ENCODE peak calls at places on chromosomes 7 and 10, in seven cellular contexts. One of them, this sample, is unnamed.

GRCh38 chr10:31623466-31623865 is 304.4 kb downstream of the ZEB1 start:
- DNase-seq in GM23248: peak; percentile 86
- DNase-seq in Ammon's horn: no peak
- DNase-seq in K562: no peak
- DNase-seq in KBM-7: no peak
- DNase-seq in hypothalamus: no peak
- DNase-seq in stimulated activated CD4-positive, alpha-beta T cell treated with anti-CD3 and anti-CD28 coated beads, Interleukin-4, amount 100 ng/mL, for 4 hours: no peak
- DNase-seq in this sample: no peak

GRCh38 chr7:100476903-100477870 is 1.8 kb downstream of the TSC22D4 start:
- DNase-seq in GM23248: peak; percentile 52
- DNase-seq in Ammon's horn: no peak
- DNase-seq in K562: peak; percentile 65
- DNase-seq in KBM-7: peak; percentile 47
- DNase-seq in hypothalamus: no peak
- DNase-seq in stimulated activated CD4-positive, alpha-beta T cell treated with anti-CD3 and anti-CD28 coated beads, Interleukin-4, amount 100 ng/mL, for 4 hours: no peak
- DNase-seq in this sample: no peak

GRCh38 chr7:159023746-159024145 is 120.9 kb downstream of the VIPR2 start:
- DNase-seq in GM23248: no peak
- DNase-seq in Ammon's horn: no peak
- DNase-seq in K562: no peak
- DNase-seq in KBM-7: no peak
- DNase-seq in hypothalamus: no peak
- DNase-seq in stimulated activated CD4-positive, alpha-beta T cell treated with anti-CD3 and anti-CD28 coated beads, Interleukin-4, amount 100 ng/mL, for 4 hours: no peak
- DNase-seq in this sample: no peak

GRCh38 chr7:104857458-104858425 is 156.3 kb upstream of the KMT2E start:
- DNase-seq in GM23248: no peak
- DNase-seq in Ammon's horn: no peak
- DNase-seq in K562: no peak
- DNase-seq in KBM-7: peak; percentile 22
- DNase-seq in hypothalamus: no peak
- DNase-seq in stimulated activated CD4-positive, alpha-beta T cell treated with anti-CD3 and anti-CD28 coated beads, Interleukin-4, amount 100 ng/mL, for 4 hours: no peak
- DNase-seq in this sample: no peak

GRCh38 chr10:71213761-71214440 is 1.5 kb downstream of the UNC5B start:
- DNase-seq in GM23248: peak; percentile 85
- DNase-seq in Ammon's horn: no peak
- DNase-seq in K562: no peak
- DNase-seq in KBM-7: no peak
- DNase-seq in hypothalamus: no peak
- DNase-seq in stimulated activated CD4-positive, alpha-beta T cell treated with anti-CD3 and anti-CD28 coated beads, Interleukin-4, amount 100 ng/mL, for 4 hours: no peak
- DNase-seq in this sample: no peak

GRCh38 chr10:91694170-91694794 is 61.4 kb upstream of the PPP1R3C start:
- DNase-seq in GM23248: peak; percentile 67
- DNase-seq in Ammon's horn: no peak
- DNase-seq in K562: peak; percentile 42
- DNase-seq in KBM-7: peak; percentile 41
- DNase-seq in hypothalamus: no peak
- DNase-seq in stimulated activated CD4-positive, alpha-beta T cell treated with anti-CD3 and anti-CD28 coated beads, Interleukin-4, amount 100 ng/mL, for 4 hours: no peak
- DNase-seq in this sample: peak; percentile 12

GRCh38 chr10:43230909-43231522 is 35.8 kb downstream of the RASGEF1A start:
- DNase-seq in GM23248: no peak
- DNase-seq in Ammon's horn: no peak
- DNase-seq in K562: no peak
- DNase-seq in KBM-7: no peak
- DNase-seq in hypothalamus: no peak
- DNase-seq in stimulated activated CD4-positive, alpha-beta T cell treated with anti-CD3 and anti-CD28 coated beads, Interleukin-4, amount 100 ng/mL, for 4 hours: no peak
- DNase-seq in this sample: no peak

GRCh38 chr10:110212119-110213006 is 5.0 kb downstream of the MXI1 start:
- DNase-seq in GM23248: peak; percentile 33
- DNase-seq in Ammon's horn: peak; percentile 47
- DNase-seq in K562: peak; percentile 15
- DNase-seq in KBM-7: peak; percentile 79
- DNase-seq in hypothalamus: no peak
- DNase-seq in stimulated activated CD4-positive, alpha-beta T cell treated with anti-CD3 and anti-CD28 coated beads, Interleukin-4, amount 100 ng/mL, for 4 hours: peak; percentile 32
- DNase-seq in this sample: no peak

GRCh38 chr10:103451091-103451801 is 924 bp downstream of the CALHM2 start:
- DNase-seq in GM23248: peak; percentile 81
- DNase-seq in Ammon's horn: peak; percentile 42
- DNase-seq in K562: peak; percentile 34
- DNase-seq in KBM-7: peak; percentile 67
- DNase-seq in hypothalamus: no peak
- DNase-seq in stimulated activated CD4-positive, alpha-beta T cell treated with anti-CD3 and anti-CD28 coated beads, Interleukin-4, amount 100 ng/mL, for 4 hours: peak; percentile 32
- DNase-seq in this sample: peak; percentile 66

GRCh38 chr7:68176974-68177373 is 1180.3 kb downstream of the TYW1 start:
- DNase-seq in GM23248: peak; percentile 53
- DNase-seq in Ammon's horn: peak; percentile 68
- DNase-seq in K562: peak; percentile 73
- DNase-seq in KBM-7: peak; percentile 63
- DNase-seq in hypothalamus: peak; percentile 4
- DNase-seq in stimulated activated CD4-positive, alpha-beta T cell treated with anti-CD3 and anti-CD28 coated beads, Interleukin-4, amount 100 ng/mL, for 4 hours: no peak
- DNase-seq in this sample: no peak

GRCh38 chr7:148697256-148697841 is 1.4 kb upstream of the CUL1 start:
- DNase-seq in GM23248: peak; percentile 56
- DNase-seq in Ammon's horn: peak; percentile 9
- DNase-seq in K562: no peak
- DNase-seq in KBM-7: peak; percentile 71
- DNase-seq in hypothalamus: no peak
- DNase-seq in stimulated activated CD4-positive, alpha-beta T cell treated with anti-CD3 and anti-CD28 coated beads, Interleukin-4, amount 100 ng/mL, for 4 hours: peak; percentile 44
- DNase-seq in this sample: no peak

GRCh38 chr7:135853499-135853898 is 104.9 kb upstream of the FAM180A start:
- DNase-seq in GM23248: peak; percentile 58
- DNase-seq in Ammon's horn: no peak
- DNase-seq in K562: no peak
- DNase-seq in KBM-7: no peak
- DNase-seq in hypothalamus: no peak
- DNase-seq in stimulated activated CD4-positive, alpha-beta T cell treated with anti-CD3 and anti-CD28 coated beads, Interleukin-4, amount 100 ng/mL, for 4 hours: no peak
- DNase-seq in this sample: no peak

GRCh38 chr7:33893377-33893776 is 12.0 kb upstream of the BMPER start:
- DNase-seq in GM23248: no peak
- DNase-seq in Ammon's horn: no peak
- DNase-seq in K562: no peak
- DNase-seq in KBM-7: no peak
- DNase-seq in hypothalamus: no peak
- DNase-seq in stimulated activated CD4-positive, alpha-beta T cell treated with anti-CD3 and anti-CD28 coated beads, Interleukin-4, amount 100 ng/mL, for 4 hours: no peak
- DNase-seq in this sample: no peak

GRCh38 chr10:71372882-71373495 is 23.7 kb upstream of the CDH23 start:
- DNase-seq in GM23248: peak; percentile 40
- DNase-seq in Ammon's horn: peak; percentile 27
- DNase-seq in K562: no peak
- DNase-seq in KBM-7: no peak
- DNase-seq in hypothalamus: no peak
- DNase-seq in stimulated activated CD4-positive, alpha-beta T cell treated with anti-CD3 and anti-CD28 coated beads, Interleukin-4, amount 100 ng/mL, for 4 hours: no peak
- DNase-seq in this sample: peak; percentile 46

GRCh38 chr7:16399265-16399801 is 22.0 kb downstream of the CRPPA start:
- DNase-seq in GM23248: peak; percentile 22
- DNase-seq in Ammon's horn: no peak
- DNase-seq in K562: no peak
- DNase-seq in KBM-7: no peak
- DNase-seq in hypothalamus: no peak
- DNase-seq in stimulated activated CD4-positive, alpha-beta T cell treated with anti-CD3 and anti-CD28 coated beads, Interleukin-4, amount 100 ng/mL, for 4 hours: no peak
- DNase-seq in this sample: no peak

GRCh38 chr7:116501425-116502167 is 2.1 kb downstream of the CAV2 start:
- DNase-seq in GM23248: peak; percentile 31
- DNase-seq in Ammon's horn: no peak
- DNase-seq in K562: peak; percentile 81
- DNase-seq in KBM-7: no peak
- DNase-seq in hypothalamus: no peak
- DNase-seq in stimulated activated CD4-positive, alpha-beta T cell treated with anti-CD3 and anti-CD28 coated beads, Interleukin-4, amount 100 ng/mL, for 4 hours: no peak
- DNase-seq in this sample: no peak

GRCh38 chr10:17561131-17561530 is 56.0 kb downstream of the HACD1 start:
- DNase-seq in GM23248: peak; percentile 16
- DNase-seq in Ammon's horn: no peak
- DNase-seq in K562: no peak
- DNase-seq in KBM-7: no peak
- DNase-seq in hypothalamus: no peak
- DNase-seq in stimulated activated CD4-positive, alpha-beta T cell treated with anti-CD3 and anti-CD28 coated beads, Interleukin-4, amount 100 ng/mL, for 4 hours: no peak
- DNase-seq in this sample: no peak

GRCh38 chr7:155913311-155913710 is 101.0 kb upstream of the SHH start:
- DNase-seq in GM23248: no peak
- DNase-seq in Ammon's horn: no peak
- DNase-seq in K562: no peak
- DNase-seq in KBM-7: no peak
- DNase-seq in hypothalamus: no peak
- DNase-seq in stimulated activated CD4-positive, alpha-beta T cell treated with anti-CD3 and anti-CD28 coated beads, Interleukin-4, amount 100 ng/mL, for 4 hours: no peak
- DNase-seq in this sample: no peak

GRCh38 chr7:44486693-44487092 is 3.8 kb downstream of the NUDCD3 start:
- DNase-seq in GM23248: peak; percentile 67
- DNase-seq in Ammon's horn: no peak
- DNase-seq in K562: no peak
- DNase-seq in KBM-7: no peak
- DNase-seq in hypothalamus: no peak
- DNase-seq in stimulated activated CD4-positive, alpha-beta T cell treated with anti-CD3 and anti-CD28 coated beads, Interleukin-4, amount 100 ng/mL, for 4 hours: no peak
- DNase-seq in this sample: no peak

GRCh38 chr7:70678621-70679251 is 453.2 kb upstream of the GALNT17 start:
- DNase-seq in GM23248: peak; percentile 75
- DNase-seq in Ammon's horn: no peak
- DNase-seq in K562: no peak
- DNase-seq in KBM-7: no peak
- DNase-seq in hypothalamus: no peak
- DNase-seq in stimulated activated CD4-positive, alpha-beta T cell treated with anti-CD3 and anti-CD28 coated beads, Interleukin-4, amount 100 ng/mL, for 4 hours: no peak
- DNase-seq in this sample: no peak

GRCh38 chr7:5495581-5496375 is 72.1 kb upstream of the TNRC18 start:
- DNase-seq in GM23248: no peak
- DNase-seq in Ammon's horn: peak; percentile 92
- DNase-seq in K562: no peak
- DNase-seq in KBM-7: no peak
- DNase-seq in hypothalamus: peak; percentile 77
- DNase-seq in stimulated activated CD4-positive, alpha-beta T cell treated with anti-CD3 and anti-CD28 coated beads, Interleukin-4, amount 100 ng/mL, for 4 hours: no peak
- DNase-seq in this sample: no peak

GRCh38 chr7:104963991-104964385 is 50.0 kb upstream of the KMT2E start:
- DNase-seq in GM23248: peak; percentile 42
- DNase-seq in Ammon's horn: no peak
- DNase-seq in K562: no peak
- DNase-seq in KBM-7: no peak
- DNase-seq in hypothalamus: no peak
- DNase-seq in stimulated activated CD4-positive, alpha-beta T cell treated with anti-CD3 and anti-CD28 coated beads, Interleukin-4, amount 100 ng/mL, for 4 hours: no peak
- DNase-seq in this sample: no peak

GRCh38 chr7:66634816-66635215 is 6.1 kb downstream of the KCTD7 start:
- DNase-seq in GM23248: peak; percentile 4
- DNase-seq in Ammon's horn: no peak
- DNase-seq in K562: no peak
- DNase-seq in KBM-7: no peak
- DNase-seq in hypothalamus: no peak
- DNase-seq in stimulated activated CD4-positive, alpha-beta T cell treated with anti-CD3 and anti-CD28 coated beads, Interleukin-4, amount 100 ng/mL, for 4 hours: no peak
- DNase-seq in this sample: no peak

GRCh38 chr10:73992899-73993788 is 4.8 kb upstream of the VCL start:
- DNase-seq in GM23248: peak; percentile 60
- DNase-seq in Ammon's horn: no peak
- DNase-seq in K562: peak; percentile 39
- DNase-seq in KBM-7: peak; percentile 88
- DNase-seq in hypothalamus: no peak
- DNase-seq in stimulated activated CD4-positive, alpha-beta T cell treated with anti-CD3 and anti-CD28 coated beads, Interleukin-4, amount 100 ng/mL, for 4 hours: no peak
- DNase-seq in this sample: no peak

GRCh38 chr10:48655426-48656240 is 29.0 kb upstream of the WDFY4 start:
- DNase-seq in GM23248: peak; percentile 94
- DNase-seq in Ammon's horn: peak; percentile 83
- DNase-seq in K562: peak; percentile 59
- DNase-seq in KBM-7: no peak
- DNase-seq in hypothalamus: peak; percentile 50
- DNase-seq in stimulated activated CD4-positive, alpha-beta T cell treated with anti-CD3 and anti-CD28 coated beads, Interleukin-4, amount 100 ng/mL, for 4 hours: no peak
- DNase-seq in this sample: no peak

GRCh38 chr10:17348111-17349008 is 106.0 kb downstream of the ST8SIA6 start:
- DNase-seq in GM23248: peak; percentile 94
- DNase-seq in Ammon's horn: no peak
- DNase-seq in K562: peak; percentile 68
- DNase-seq in KBM-7: no peak
- DNase-seq in hypothalamus: no peak
- DNase-seq in stimulated activated CD4-positive, alpha-beta T cell treated with anti-CD3 and anti-CD28 coated beads, Interleukin-4, amount 100 ng/mL, for 4 hours: no peak
- DNase-seq in this sample: no peak

GRCh38 chr10:104777086-104777799 is 136.2 kb downstream of the SORCS3 start:
- DNase-seq in GM23248: no peak
- DNase-seq in Ammon's horn: peak; percentile 48
- DNase-seq in K562: no peak
- DNase-seq in KBM-7: no peak
- DNase-seq in hypothalamus: no peak
- DNase-seq in stimulated activated CD4-positive, alpha-beta T cell treated with anti-CD3 and anti-CD28 coated beads, Interleukin-4, amount 100 ng/mL, for 4 hours: no peak
- DNase-seq in this sample: no peak

GRCh38 chr10:95785942-95786669 is 30.1 kb downstream of the ENTPD1 start:
- DNase-seq in GM23248: no peak
- DNase-seq in Ammon's horn: no peak
- DNase-seq in K562: no peak
- DNase-seq in KBM-7: no peak
- DNase-seq in hypothalamus: no peak
- DNase-seq in stimulated activated CD4-positive, alpha-beta T cell treated with anti-CD3 and anti-CD28 coated beads, Interleukin-4, amount 100 ng/mL, for 4 hours: no peak
- DNase-seq in this sample: no peak

GRCh38 chr7:155867280-155867679 is 55.0 kb upstream of the SHH start:
- DNase-seq in GM23248: no peak
- DNase-seq in Ammon's horn: no peak
- DNase-seq in K562: no peak
- DNase-seq in KBM-7: no peak
- DNase-seq in hypothalamus: no peak
- DNase-seq in stimulated activated CD4-positive, alpha-beta T cell treated with anti-CD3 and anti-CD28 coated beads, Interleukin-4, amount 100 ng/mL, for 4 hours: no peak
- DNase-seq in this sample: no peak

GRCh38 chr7:1533255-1533568 is 2.7 kb downstream of the MAFK start:
- DNase-seq in GM23248: peak; percentile 45
- DNase-seq in Ammon's horn: no peak
- DNase-seq in K562: no peak
- DNase-seq in KBM-7: no peak
- DNase-seq in hypothalamus: no peak
- DNase-seq in stimulated activated CD4-positive, alpha-beta T cell treated with anti-CD3 and anti-CD28 coated beads, Interleukin-4, amount 100 ng/mL, for 4 hours: no peak
- DNase-seq in this sample: no peak

GRCh38 chr7:94324380-94325120 is 70.1 kb upstream of the COL1A2 start:
- DNase-seq in GM23248: peak; percentile 71
- DNase-seq in Ammon's horn: no peak
- DNase-seq in K562: no peak
- DNase-seq in KBM-7: no peak
- DNase-seq in hypothalamus: no peak
- DNase-seq in stimulated activated CD4-positive, alpha-beta T cell treated with anti-CD3 and anti-CD28 coated beads, Interleukin-4, amount 100 ng/mL, for 4 hours: no peak
- DNase-seq in this sample: no peak

GRCh38 chr7:100049441-100050291 is at the start of gene ZSCAN21:
- DNase-seq in GM23248: peak; percentile 93
- DNase-seq in Ammon's horn: peak; percentile 82
- DNase-seq in K562: peak; percentile 97
- DNase-seq in KBM-7: peak; percentile 86
- DNase-seq in hypothalamus: peak; percentile 70
- DNase-seq in stimulated activated CD4-positive, alpha-beta T cell treated with anti-CD3 and anti-CD28 coated beads, Interleukin-4, amount 100 ng/mL, for 4 hours: peak; percentile 80
- DNase-seq in this sample: peak; percentile 84

GRCh38 chr10:86535057-86535882 is 13.7 kb upstream of the WAPL start:
- DNase-seq in GM23248: peak; percentile 75
- DNase-seq in Ammon's horn: peak; percentile 16
- DNase-seq in K562: peak; percentile 91
- DNase-seq in KBM-7: no peak
- DNase-seq in hypothalamus: no peak
- DNase-seq in stimulated activated CD4-positive, alpha-beta T cell treated with anti-CD3 and anti-CD28 coated beads, Interleukin-4, amount 100 ng/mL, for 4 hours: no peak
- DNase-seq in this sample: peak; percentile 61

GRCh38 chr7:155618708-155619633 is 25.5 kb upstream of the RBM33 start:
- DNase-seq in GM23248: peak; percentile 23
- DNase-seq in Ammon's horn: no peak
- DNase-seq in K562: no peak
- DNase-seq in KBM-7: no peak
- DNase-seq in hypothalamus: no peak
- DNase-seq in stimulated activated CD4-positive, alpha-beta T cell treated with anti-CD3 and anti-CD28 coated beads, Interleukin-4, amount 100 ng/mL, for 4 hours: no peak
- DNase-seq in this sample: no peak

GRCh38 chr10:7408494-7409044 is 2.3 kb downstream of the SFMBT2 start:
- DNase-seq in GM23248: peak; percentile 56
- DNase-seq in Ammon's horn: peak; percentile 72
- DNase-seq in K562: peak; percentile 79
- DNase-seq in KBM-7: peak; percentile 68
- DNase-seq in hypothalamus: peak; percentile 58
- DNase-seq in stimulated activated CD4-positive, alpha-beta T cell treated with anti-CD3 and anti-CD28 coated beads, Interleukin-4, amount 100 ng/mL, for 4 hours: peak; percentile 45
- DNase-seq in this sample: peak; percentile 56

GRCh38 chr10:86363184-86363832 is 3.3 kb downstream of the GRID1 start:
- DNase-seq in GM23248: peak; percentile 33
- DNase-seq in Ammon's horn: no peak
- DNase-seq in K562: peak; percentile 31
- DNase-seq in KBM-7: peak; percentile 38
- DNase-seq in hypothalamus: peak; percentile 28
- DNase-seq in stimulated activated CD4-positive, alpha-beta T cell treated with anti-CD3 and anti-CD28 coated beads, Interleukin-4, amount 100 ng/mL, for 4 hours: no peak
- DNase-seq in this sample: peak; percentile 51

GRCh38 chr10:17353568-17353967 is 100.8 kb downstream of the ST8SIA6 start:
- DNase-seq in GM23248: peak; percentile 41
- DNase-seq in Ammon's horn: no peak
- DNase-seq in K562: no peak
- DNase-seq in KBM-7: no peak
- DNase-seq in hypothalamus: no peak
- DNase-seq in stimulated activated CD4-positive, alpha-beta T cell treated with anti-CD3 and anti-CD28 coated beads, Interleukin-4, amount 100 ng/mL, for 4 hours: no peak
- DNase-seq in this sample: no peak

GRCh38 chr7:132554446-132554845 is 21.8 kb downstream of the PLXNA4 start:
- DNase-seq in GM23248: no peak
- DNase-seq in Ammon's horn: no peak
- DNase-seq in K562: no peak
- DNase-seq in KBM-7: no peak
- DNase-seq in hypothalamus: no peak
- DNase-seq in stimulated activated CD4-positive, alpha-beta T cell treated with anti-CD3 and anti-CD28 coated beads, Interleukin-4, amount 100 ng/mL, for 4 hours: no peak
- DNase-seq in this sample: no peak

This sample was measured in GM12892.